ENCODE peak calls at places on chromosome 2, in seven cellular contexts. G, O, V, T, N, H and P are unnamed samples.

GRCh38 chr2:109486711-109487130 is 127.0 kb downstream of the SEPTIN10 start:
- DNase-seq in G (no peak), O (no peak), V (no peak), T (no peak), N (no peak), H (no peak), P (no peak)

GRCh38 chr2:155662224-155662623 is 670.3 kb downstream of the NR4A2 start:
- DNase-seq in G (no peak), O (no peak), V (no peak), T (no peak), N (no peak), H (no peak), P (no peak)

GRCh38 chr2:173607601-173608311 is 253.1 kb downstream of the CDCA7 start:
- DNase-seq in G (no peak), O (no peak), V (no peak), T (no peak), N (no peak), H (no peak), P (no peak)

GRCh38 chr2:241673797-241674725 is 12.6 kb downstream of the DTYMK start:
- DNase-seq in G (no peak), O (no peak), V (no peak), T (no peak), N (no peak), H (no peak), P (no peak)

GRCh38 chr2:10453899-10454298 is 5.8 kb upstream of the ODC1 start:
- DNase-seq in G (no peak), O (no peak), V (no peak), T (no peak), N (no peak), H (no peak), P (no peak)

GRCh38 chr2:189613650-189614420 is 33.2 kb upstream of the SLC40A1 start:
- DNase-seq in G (no peak), O (no peak), V (no peak), T (no peak), N (no peak), H (no peak), P (no peak)

GRCh38 chr2:190663839-190664238 is 15.0 kb downstream of the NAB1 start:
- DNase-seq in G (no peak), O (no peak), V (no peak), T (no peak), N (no peak), H (no peak), P (no peak)

GRCh38 chr2:11581129-11581796 is 47.4 kb downstream of the GREB1 start:
- DNase-seq in G (no peak), O (no peak), V (no peak), T (no peak), N (peak), H (no peak), P (no peak)

GRCh38 chr2:11891028-11891427 is 144.6 kb downstream of the LPIN1 start:
- DNase-seq in G (no peak), O (no peak), V (no peak), T (no peak), N (no peak), H (no peak), P (no peak)

GRCh38 chr2:70104231-70105111 is 17.2 kb downstream of the PCBP1 start:
- DNase-seq in G (no peak), O (no peak), V (peak), T (no peak), N (peak), H (no peak), P (no peak)

GRCh38 chr2:37464064-37464463 is 119.6 kb downstream of the QPCT start:
- DNase-seq in G (peak), O (no peak), V (no peak), T (no peak), N (no peak), H (no peak), P (peak)

GRCh38 chr2:36397728-36398413 is 42.3 kb downstream of the CRIM1 start:
- DNase-seq in G (no peak), O (no peak), V (no peak), T (no peak), N (no peak), H (no peak), P (no peak)

GRCh38 chr2:68319397-68320117 is at the start of gene CNRIP1:
- DNase-seq in G (no peak), O (peak), V (peak), T (no peak), N (peak), H (no peak), P (no peak)

GRCh38 chr2:38528008-38528442 is 74.7 kb downstream of the HNRNPLL start:
- DNase-seq in G (no peak), O (peak), V (peak), T (peak), N (peak), H (no peak), P (no peak)

GRCh38 chr2:25158096-25158852 is 10.1 kb downstream of the POMC start:
- DNase-seq in G (no peak), O (no peak), V (no peak), T (no peak), N (no peak), H (no peak), P (no peak)

GRCh38 chr2:132886574-132886973 is 216.6 kb upstream of the LYPD1 start:
- DNase-seq in G (no peak), O (no peak), V (no peak), T (no peak), N (no peak), H (no peak), P (no peak)

GRCh38 chr2:220076734-220077133 is 449.3 kb downstream of the SLC4A3 start:
- DNase-seq in G (no peak), O (no peak), V (no peak), T (no peak), N (no peak), H (no peak), P (no peak)

GRCh38 chr2:73265298-73266060 is 18.8 kb downstream of the FBXO41 start:
- DNase-seq in G (no peak), O (no peak), V (no peak), T (no peak), N (no peak), H (no peak), P (no peak)

GRCh38 chr2:39007875-39008504 is 112.9 kb downstream of the SOS1 start:
- DNase-seq in G (no peak), O (no peak), V (no peak), T (no peak), N (no peak), H (no peak), P (no peak)

GRCh38 chr2:240619506-240620148 is 5.7 kb upstream of the GPR35 start:
- DNase-seq in G (no peak), O (no peak), V (no peak), T (no peak), N (no peak), H (no peak), P (no peak)

GRCh38 chr2:180202591-180202990 is 195.5 kb upstream of the CWC22 start:
- DNase-seq in G (no peak), O (peak), V (no peak), T (no peak), N (no peak), H (no peak), P (no peak)